ENCODE peak calls at places on chromosome 16, in five cellular contexts. One of them, this sample, is unnamed.

GRCh38 chr16:29779474-29779873 is 1.4 kb downstream of the ZG16 start:
- DNase-seq in uterus: no peak
- DNase-seq in endothelial cell: no peak
- DNase-seq in pancreas: peak; percentile 39
- DNase-seq in adrenal gland: no peak
- DNase-seq in this sample: peak; percentile 62

GRCh38 chr16:88905563-88905962 is 39.1 kb upstream of the PABPN1L start:
- DNase-seq in endothelial cell: peak; percentile 41
- DNase-seq in pancreas: no peak
- DNase-seq in uterus: no peak
- DNase-seq in adrenal gland: peak; percentile 58
- DNase-seq in this sample: no peak

GRCh38 chr16:35431829-35432663 is 1972.6 kb downstream of the TP53TG3F start:
- DNase-seq in endothelial cell: no peak
- DNase-seq in adrenal gland: no peak
- DNase-seq in uterus: no peak
- DNase-seq in pancreas: no peak
- DNase-seq in this sample: no peak

GRCh38 chr16:89607937-89608740 is 5.3 kb upstream of the DPEP1 start:
- DNase-seq in adrenal gland: no peak
- DNase-seq in uterus: no peak
- DNase-seq in pancreas: no peak
- DNase-seq in endothelial cell: no peak
- DNase-seq in this sample: no peak

GRCh38 chr16:3673676-3674377 is 19.3 kb downstream of the DNASE1 start:
- DNase-seq in pancreas: no peak
- DNase-seq in endothelial cell: no peak
- DNase-seq in uterus: no peak
- DNase-seq in adrenal gland: no peak
- DNase-seq in this sample: no peak

GRCh38 chr16:57591086-57591869 is 37.2 kb upstream of the ADGRG1 start:
- DNase-seq in endothelial cell: peak; percentile 83
- DNase-seq in pancreas: peak; percentile 76
- DNase-seq in adrenal gland: peak; percentile 79
- DNase-seq in uterus: peak; percentile 52
- DNase-seq in this sample: peak; percentile 85

GRCh38 chr16:66004706-66005105 is 361.8 kb upstream of the CDH5 start:
- DNase-seq in pancreas: no peak
- DNase-seq in endothelial cell: no peak
- DNase-seq in adrenal gland: no peak
- DNase-seq in uterus: peak; percentile 33
- DNase-seq in this sample: no peak

GRCh38 chr16:68790944-68791343 is 52.4 kb upstream of the TANGO6 start:
- DNase-seq in uterus: no peak
- DNase-seq in adrenal gland: no peak
- DNase-seq in endothelial cell: no peak
- DNase-seq in pancreas: no peak
- DNase-seq in this sample: no peak

GRCh38 chr16:28974007-28974436 is 556 bp upstream of the SPNS1 start:
- DNase-seq in endothelial cell: peak; percentile 76
- DNase-seq in uterus: peak; percentile 64
- DNase-seq in pancreas: peak; percentile 43
- DNase-seq in adrenal gland: peak; percentile 56
- DNase-seq in this sample: peak; percentile 68

GRCh38 chr16:71933913-71934696 is 38.8 kb downstream of the IST1 start:
- DNase-seq in uterus: no peak
- DNase-seq in adrenal gland: no peak
- DNase-seq in pancreas: no peak
- DNase-seq in endothelial cell: no peak
- DNase-seq in this sample: no peak

GRCh38 chr16:70441406-70441990 is 2.6 kb upstream of the ST3GAL2 start:
- DNase-seq in pancreas: no peak
- DNase-seq in endothelial cell: no peak
- DNase-seq in adrenal gland: no peak
- DNase-seq in uterus: no peak
- DNase-seq in this sample: no peak

GRCh38 chr16:70437582-70438324 is 1.1 kb downstream of the ST3GAL2 start:
- DNase-seq in adrenal gland: peak; percentile 59
- DNase-seq in endothelial cell: no peak
- DNase-seq in pancreas: no peak
- DNase-seq in uterus: no peak
- DNase-seq in this sample: peak; percentile 50

GRCh38 chr16:70438325-70438982 is 446 bp downstream of the ST3GAL2 start:
- DNase-seq in pancreas: peak; percentile 55
- DNase-seq in adrenal gland: peak; percentile 43
- DNase-seq in uterus: peak; percentile 60
- DNase-seq in endothelial cell: peak; percentile 43
- DNase-seq in this sample: peak; percentile 62

GRCh38 chr16:70437017-70437581 is 1.8 kb downstream of the ST3GAL2 start:
- DNase-seq in endothelial cell: no peak
- DNase-seq in pancreas: no peak
- DNase-seq in uterus: peak; percentile 56
- DNase-seq in adrenal gland: no peak
- DNase-seq in this sample: peak; percentile 69

GRCh38 chr16:70438983-70439862 is at the start of gene ST3GAL2:
- DNase-seq in uterus: peak; percentile 95
- DNase-seq in adrenal gland: peak; percentile 96
- DNase-seq in endothelial cell: peak; percentile 92
- DNase-seq in pancreas: peak; percentile 91
- DNase-seq in this sample: peak; percentile 92
- TF ChIP-seq CTCF in uterus: no peak
- TF ChIP-seq CTCF in adrenal gland: no peak
- TF ChIP-seq CTCF in endothelial cell: no peak
- TF ChIP-seq CTCF in pancreas: no peak
- TF ChIP-seq CTCF in this sample: no peak

GRCh38 chr16:86683441-86684194 is 105.3 kb downstream of the FOXL1 start:
- DNase-seq in endothelial cell: no peak
- DNase-seq in pancreas: no peak
- DNase-seq in adrenal gland: no peak
- DNase-seq in uterus: no peak
- DNase-seq in this sample: no peak

GRCh38 chr16:86680661-86681439 is 102.5 kb downstream of the FOXL1 start:
- DNase-seq in uterus: no peak
- DNase-seq in adrenal gland: no peak
- DNase-seq in pancreas: no peak
- DNase-seq in endothelial cell: no peak
- DNase-seq in this sample: no peak

GRCh38 chr16:86681440-86681838 is 103.1 kb downstream of the FOXL1 start:
- DNase-seq in adrenal gland: no peak
- DNase-seq in uterus: peak; percentile 33
- DNase-seq in endothelial cell: no peak
- DNase-seq in pancreas: no peak
- DNase-seq in this sample: no peak

GRCh38 chr16:86682219-86682904 is 104.0 kb downstream of the FOXL1 start:
- DNase-seq in uterus: no peak
- DNase-seq in pancreas: no peak
- DNase-seq in endothelial cell: no peak
- DNase-seq in adrenal gland: no peak
- DNase-seq in this sample: no peak

DNA sequence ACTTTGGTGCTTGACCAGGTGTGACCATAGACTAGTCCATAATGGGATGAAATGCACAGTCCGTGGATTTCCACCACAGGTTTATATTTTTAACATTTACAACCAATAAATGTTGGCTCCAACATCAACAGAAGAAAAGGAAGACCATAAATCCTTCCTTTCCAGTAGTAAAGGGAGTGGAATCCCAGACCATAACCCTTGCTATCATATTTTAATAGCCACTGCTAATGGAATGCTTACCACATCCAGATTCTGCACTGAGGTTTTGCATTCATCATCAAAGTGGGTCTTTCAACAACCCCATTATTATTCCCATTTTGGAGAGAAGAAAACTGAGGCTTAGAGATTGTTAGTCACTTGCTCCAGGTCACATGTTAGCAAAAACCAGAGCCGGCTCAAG is 106.7 kb downstream of the FOXL1 start:
- DNase-seq in endothelial cell: no peak
- DNase-seq in pancreas: no peak
- DNase-seq in adrenal gland: no peak
- DNase-seq in uterus: no peak
- DNase-seq in this sample: no peak
- TF ChIP-seq CTCF in endothelial cell: no peak
- TF ChIP-seq CTCF in pancreas: no peak
- TF ChIP-seq CTCF in adrenal gland: no peak
- TF ChIP-seq CTCF in uterus: no peak
- TF ChIP-seq CTCF in this sample: no peak

DNA sequence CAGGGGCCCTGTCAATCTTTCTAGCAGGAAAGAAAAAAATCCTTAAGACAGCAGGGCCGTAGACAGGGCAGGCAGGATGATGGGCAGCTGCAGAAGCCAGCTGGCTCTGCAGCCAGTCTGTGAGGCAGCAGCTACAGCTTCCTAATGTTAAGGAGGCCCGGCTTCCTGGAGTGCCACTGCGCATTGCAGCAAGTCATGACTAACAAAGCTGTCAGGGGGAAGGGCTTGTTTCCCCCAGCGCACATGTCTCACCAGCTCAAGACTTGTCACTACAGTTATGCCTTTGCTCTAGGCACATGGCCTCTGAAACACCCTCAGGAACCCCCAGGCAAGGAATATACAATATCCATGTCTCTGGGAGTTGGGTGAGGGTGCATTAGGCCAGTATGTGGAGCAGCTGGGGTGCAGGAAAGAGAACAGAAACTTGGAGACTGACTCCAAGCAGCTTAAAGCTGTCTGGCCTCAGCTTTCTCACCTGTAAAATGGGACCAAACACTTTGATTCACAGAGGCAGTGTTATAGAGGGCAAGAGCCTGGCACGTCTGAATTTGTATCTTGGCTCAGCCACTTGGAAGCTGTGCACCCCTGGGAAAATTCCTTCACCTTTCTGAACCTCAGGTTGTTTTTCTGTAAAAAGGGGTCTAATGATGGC is 220.0 kb downstream of the HAPSTR1 start:
- DNase-seq in adrenal gland: peak; percentile 27
- DNase-seq in pancreas: peak; percentile 35
- DNase-seq in endothelial cell: peak; percentile 11
- DNase-seq in uterus: no peak
- DNase-seq in this sample: no peak
- TF ChIP-seq CTCF in adrenal gland: no peak
- TF ChIP-seq CTCF in pancreas: no peak
- TF ChIP-seq CTCF in endothelial cell: no peak
- TF ChIP-seq CTCF in uterus: no peak
- TF ChIP-seq CTCF in this sample: no peak

GRCh38 chr16:55655709-55656694 is at the start of gene SLC6A2:
- DNase-seq in uterus: no peak
- DNase-seq in endothelial cell: peak; percentile 49
- DNase-seq in pancreas: no peak
- DNase-seq in adrenal gland: no peak
- DNase-seq in this sample: no peak
- TF ChIP-seq CTCF in uterus: no peak
- TF ChIP-seq CTCF in endothelial cell: no peak
- TF ChIP-seq CTCF in pancreas: no peak
- TF ChIP-seq CTCF in adrenal gland: peak; percentile 16
- TF ChIP-seq CTCF in this sample: no peak

DNA sequence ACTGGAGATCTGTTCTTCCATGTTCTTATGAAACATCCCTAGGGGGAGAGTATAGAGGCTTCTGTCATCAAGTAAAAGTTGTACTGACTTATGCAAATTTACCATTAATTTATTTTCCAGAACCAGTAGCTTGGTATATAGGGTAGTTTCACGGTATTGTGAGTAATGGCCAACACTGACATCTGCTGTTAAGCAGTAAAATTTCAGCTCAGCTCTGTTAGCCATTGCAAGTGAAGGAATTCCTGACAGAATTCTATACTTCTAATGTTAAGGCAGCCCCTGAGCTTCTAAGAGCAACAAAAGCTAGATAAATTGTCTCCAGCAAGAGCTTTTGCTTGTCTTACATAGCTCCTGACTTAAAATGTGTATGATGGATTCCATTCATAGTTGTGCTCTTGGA is 613.5 kb upstream of the C16orf82 start:
- DNase-seq in endothelial cell: no peak
- DNase-seq in pancreas: no peak
- DNase-seq in adrenal gland: no peak
- DNase-seq in uterus: no peak
- DNase-seq in this sample: no peak
- TF ChIP-seq CTCF in endothelial cell: no peak
- TF ChIP-seq CTCF in pancreas: no peak
- TF ChIP-seq CTCF in adrenal gland: no peak
- TF ChIP-seq CTCF in uterus: no peak
- TF ChIP-seq CTCF in this sample: no peak

GRCh38 chr16:11256657-11257130 is 690 bp upstream of the SOCS1 start:
- DNase-seq in pancreas: peak; percentile 72
- DNase-seq in adrenal gland: peak; percentile 64
- DNase-seq in uterus: peak; percentile 68
- DNase-seq in endothelial cell: peak; percentile 56
- DNase-seq in this sample: no peak

GRCh38 chr16:11253009-11253994 is 2.7 kb downstream of the SOCS1 start:
- DNase-seq in adrenal gland: no peak
- DNase-seq in uterus: no peak
- DNase-seq in endothelial cell: no peak
- DNase-seq in pancreas: no peak
- DNase-seq in this sample: no peak

GRCh38 chr16:11255737-11256656 is at the start of gene SOCS1:
- DNase-seq in uterus: peak; percentile 91
- DNase-seq in adrenal gland: peak; percentile 82
- DNase-seq in pancreas: peak; percentile 88
- DNase-seq in endothelial cell: peak; percentile 94
- DNase-seq in this sample: peak; percentile 92

GRCh38 chr16:11253995-11254912 is 1.8 kb downstream of the SOCS1 start:
- DNase-seq in uterus: peak; percentile 31
- DNase-seq in endothelial cell: no peak
- DNase-seq in pancreas: peak; percentile 33
- DNase-seq in adrenal gland: no peak
- DNase-seq in this sample: no peak

DNA sequence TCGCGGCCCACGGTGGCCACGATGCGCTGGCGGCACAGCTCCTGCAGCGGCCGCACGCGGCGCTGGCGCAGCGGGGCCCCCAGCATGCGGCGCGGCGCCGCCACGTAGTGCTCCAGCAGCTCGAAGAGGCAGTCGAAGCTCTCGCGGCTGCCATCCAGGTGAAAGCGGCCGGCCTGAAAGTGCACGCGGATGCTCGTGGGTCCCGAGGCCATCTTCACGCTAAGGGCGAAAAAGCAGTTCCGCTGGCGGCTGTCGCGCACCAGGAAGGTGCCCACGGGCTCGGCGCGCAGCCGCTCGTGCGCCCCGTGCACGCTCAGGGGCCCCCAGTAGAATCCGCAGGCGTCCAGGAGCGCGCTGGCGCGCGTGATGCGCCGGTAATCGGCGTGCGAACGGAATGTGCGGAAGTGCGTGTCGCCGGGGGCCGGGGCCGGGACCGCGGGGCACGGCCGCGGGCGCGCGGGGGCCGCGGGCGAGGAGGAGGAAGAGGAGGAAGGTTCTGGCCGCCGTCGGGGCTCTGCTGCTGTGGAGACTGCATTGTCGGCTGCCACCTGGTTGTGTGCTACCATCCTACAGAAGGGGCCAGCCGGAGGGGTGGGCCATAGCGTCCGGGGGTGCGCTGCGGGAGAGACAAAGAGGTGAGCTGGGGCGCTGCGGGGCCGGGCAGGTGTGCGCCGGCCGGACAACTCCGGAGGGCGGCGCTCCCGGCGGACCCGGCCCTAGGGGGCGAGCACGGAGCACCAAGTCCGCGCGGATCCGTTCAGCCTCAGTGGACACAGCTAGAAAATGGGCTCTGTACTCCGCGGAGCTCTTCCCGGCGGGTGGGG is 879 bp downstream of the SOCS1 start:
- DNase-seq in pancreas: peak; percentile 52
- DNase-seq in endothelial cell: peak; percentile 54
- DNase-seq in uterus: peak; percentile 59
- DNase-seq in adrenal gland: peak; percentile 51
- DNase-seq in this sample: peak; percentile 65
- TF ChIP-seq CTCF in pancreas: no peak
- TF ChIP-seq CTCF in endothelial cell: no peak
- TF ChIP-seq CTCF in uterus: no peak
- TF ChIP-seq CTCF in adrenal gland: no peak
- TF ChIP-seq CTCF in this sample: no peak

This sample was measured in mesothelial cell of epicardium.